ENCODE peak calls at places on chromosomes 12 and 14, in six cellular contexts. T is heart left ventricle, E is glutamatergic neuron, O is brain microvascular endothelial cell, X is adrenal gland, W is AG04450. Q is an unnamed sample.

GRCh38 chr14:34331728-34332623 is 130.1 kb downstream of the SPTSSA start:
- DNase-seq in O (peak), X (peak), T (peak), W (no peak), E (peak), Q (peak)

GRCh38 chr14:43697003-43697402 is 810.1 kb downstream of the FSCB start:
- DNase-seq in E (no peak), W (no peak), O (no peak), X (no peak), T (no peak), Q (no peak)

GRCh38 chr12:10501031-10501430 is 4.7 kb upstream of the EIF2S3B start:
- DNase-seq in X (no peak), T (no peak), W (no peak), O (no peak), E (no peak), Q (no peak)

GRCh38 chr14:60648169-60648933 is 926 bp downstream of the SIX1 start:
- DNase-seq in W (no peak), T (no peak), O (no peak), X (no peak), E (peak), Q (peak)

GRCh38 chr14:47227051-47227600 is 448.3 kb downstream of the MDGA2 start:
- DNase-seq in X (no peak), T (no peak), E (no peak), W (no peak), O (peak), Q (no peak)

GRCh38 chr12:42421844-42422779 is 96.1 kb downstream of the PPHLN1 start:
- DNase-seq in T (no peak), X (no peak), E (no peak), W (peak), O (peak), Q (no peak)

GRCh38 chr12:63420206-63420644 is 248.1 kb downstream of the DPY19L2 start:
- DNase-seq in O (peak), X (peak), W (peak), T (no peak), E (peak), Q (peak)

GRCh38 chr12:127108360-127109215 is 1158.4 kb upstream of the TMEM132C start:
- DNase-seq in X (peak), E (peak), O (peak), W (no peak), T (no peak), Q (peak)

GRCh38 chr12:113091506-113091905 is 35.0 kb downstream of the DTX1 start:
- DNase-seq in W (no peak), T (no peak), X (no peak), E (no peak), O (no peak), Q (no peak)

GRCh38 chr12:28909291-28909690 is 239.8 kb upstream of the FAR2 start:
- DNase-seq in O (peak), E (no peak), T (no peak), W (no peak), X (no peak), Q (no peak)

GRCh38 chr12:120077260-120077659 is 39.3 kb downstream of the RAB35 start:
- DNase-seq in E (no peak), O (no peak), W (no peak), T (no peak), X (no peak), Q (peak)

GRCh38 chr12:91397866-91398532 is 215.4 kb upstream of the DCN start:
- DNase-seq in T (no peak), O (no peak), W (no peak), X (no peak), E (no peak), Q (no peak)

GRCh38 chr14:22471545-22472121 is 117.4 kb downstream of the DAD1 start:
- DNase-seq in O (peak), X (peak), E (peak), T (peak), W (no peak), Q (peak)

GRCh38 chr12:106187155-106187789 is 48.5 kb upstream of the NUAK1 start:
- DNase-seq in X (no peak), E (no peak), T (no peak), W (no peak), O (no peak), Q (no peak)

GRCh38 chr12:102023343-102023930 is 38.4 kb downstream of the WASHC3 start:
- DNase-seq in E (no peak), W (peak), X (no peak), T (no peak), O (peak), Q (no peak)

GRCh38 chr12:103773109-103773905 is 67.7 kb downstream of the NT5DC3 start:
- DNase-seq in W (no peak), E (no peak), O (no peak), X (no peak), T (no peak), Q (no peak)

GRCh38 chr12:54352022-54352531 is 12.2 kb downstream of the GPR84 start:
- DNase-seq in X (peak), T (peak), O (no peak), E (peak), W (no peak), Q (peak)

GRCh38 chr12:56803750-56804149 is 40.6 kb downstream of the HSD17B6 start:
- DNase-seq in T (no peak), W (no peak), X (peak), O (no peak), E (no peak), Q (no peak)

GRCh38 chr12:124399622-124400021 is 104.7 kb downstream of the RFLNA start:
- DNase-seq in O (no peak), W (no peak), X (no peak), T (no peak), E (peak), Q (peak)

GRCh38 chr14:95527392-95528002 is 7.4 kb upstream of the GLRX5 start:
- DNase-seq in E (no peak), W (no peak), X (peak), T (no peak), O (peak), Q (no peak)

GRCh38 chr14:74411671-74412070 is 14.3 kb downstream of the SYNDIG1L start:
- DNase-seq in O (no peak), E (no peak), T (no peak), W (no peak), X (no peak), Q (no peak)

GRCh38 chr14:58598028-58598850 is 39.5 kb upstream of the DACT1 start:
- DNase-seq in O (no peak), X (no peak), T (no peak), E (no peak), W (no peak), Q (no peak)

GRCh38 chr14:102775855-102776760 is 1.1 kb upstream of the TRAF3 start:
- DNase-seq in E (no peak), T (no peak), X (peak), O (peak), W (no peak), Q (peak)

GRCh38 chr14:64220056-64220455 is 74.1 kb downstream of the ESR2 start:
- DNase-seq in E (no peak), T (no peak), W (no peak), X (peak), O (no peak), Q (no peak)

GRCh38 chr14:72518809-72519377 is 375.0 kb downstream of the DPF3 start:
- DNase-seq in X (no peak), O (no peak), E (no peak), W (no peak), T (no peak), Q (no peak)

GRCh38 chr14:23348297-23348655 is 4.4 kb downstream of the SLC22A17 start:
- DNase-seq in O (no peak), E (no peak), X (peak), W (no peak), T (no peak), Q (no peak)

GRCh38 chr12:27277846-27278260 is 33.8 kb downstream of the STK38L start:
- DNase-seq in E (no peak), O (peak), T (no peak), X (peak), W (peak), Q (no peak)

GRCh38 chr14:103724116-103724515 is 8.5 kb downstream of the ZFYVE21 start:
- DNase-seq in T (peak), E (no peak), W (no peak), X (peak), O (peak), Q (no peak)

GRCh38 chr12:50567926-50568325 is 63.1 kb downstream of the DIP2B start:
- DNase-seq in T (no peak), E (no peak), W (no peak), X (no peak), O (no peak), Q (no peak)

GRCh38 chr12:11652351-11653040 is 3.0 kb downstream of the ETV6 start:
- DNase-seq in X (peak), T (no peak), E (no peak), W (no peak), O (peak), Q (no peak)

GRCh38 chr12:122064034-122064777 is 14.3 kb upstream of the MLXIP start:
- DNase-seq in W (no peak), X (peak), O (peak), T (peak), E (peak), Q (peak)

GRCh38 chr12:47377414-47378221 is 297.9 kb upstream of the AMIGO2 start:
- DNase-seq in W (peak), T (peak), O (peak), E (no peak), X (peak), Q (no peak)

GRCh38 chr12:72790273-72790672 is 518.1 kb downstream of the TRHDE start:
- DNase-seq in W (no peak), E (no peak), O (no peak), X (no peak), T (no peak), Q (no peak)

GRCh38 chr14:94412671-94413638 is 24.6 kb upstream of the SERPINA1 start:
- DNase-seq in E (no peak), X (no peak), W (no peak), T (no peak), O (no peak), Q (peak)
- TF ChIP-seq CTCF in E (no peak), X (no peak), W (peak), T (no peak), O (peak), Q (peak)

DNA sequence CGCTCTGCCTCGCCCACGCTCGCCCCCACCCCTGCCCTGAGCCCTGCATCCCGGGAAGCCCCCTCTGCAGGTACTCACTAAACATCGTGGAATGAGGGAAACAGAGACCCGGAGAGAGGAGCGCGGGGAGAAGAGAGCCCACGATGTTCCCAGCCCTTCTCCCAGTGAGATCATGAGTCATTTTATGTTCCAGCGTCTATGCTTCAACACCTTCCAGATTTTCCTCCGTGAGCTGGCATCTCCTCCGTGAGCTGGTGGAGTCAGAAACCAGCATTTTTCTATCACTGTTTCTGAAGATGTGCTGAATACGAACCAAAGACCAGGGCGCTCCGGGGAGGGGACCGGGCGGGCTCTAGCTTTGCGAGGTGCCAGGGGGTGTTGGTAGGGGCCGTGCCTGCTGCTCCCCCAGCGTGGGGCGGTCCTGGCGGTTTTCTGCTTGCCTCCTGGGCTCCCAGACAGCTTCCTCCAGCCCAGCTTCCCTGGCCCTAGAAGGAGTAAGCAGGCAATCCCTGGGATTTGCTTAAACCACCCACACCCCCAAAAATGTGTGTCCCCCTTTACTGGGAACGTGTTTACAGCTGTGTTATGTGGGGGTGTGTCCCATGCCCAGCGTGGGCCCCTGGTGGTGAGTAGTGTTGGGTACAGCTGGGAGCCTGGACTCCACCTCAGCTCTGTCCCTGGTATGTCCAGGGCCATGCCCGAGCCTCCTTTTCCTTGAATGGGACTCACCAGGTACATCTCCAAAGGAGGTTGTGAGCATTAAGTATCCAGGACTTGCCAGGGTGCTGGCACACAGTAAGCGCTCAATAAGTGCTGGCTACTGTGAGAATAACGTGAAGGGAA is 74.2 kb downstream of the DIO3 start:
- DNase-seq in X (no peak), O (no peak), T (no peak), W (no peak), E (no peak), Q (no peak)
- TF ChIP-seq CTCF in X (no peak), O (peak), T (no peak), W (no peak), E (no peak), Q (peak)

GRCh38 chr12:110600254-110600653 is 13.7 kb upstream of the TCTN1 start:
- DNase-seq in W (no peak), T (no peak), E (no peak), X (no peak), O (no peak), Q (no peak)
- TF ChIP-seq CTCF in W (peak), T (peak), E (no peak), X (peak), O (peak), Q (peak)

GRCh38 chr12:108518101-108518715 is 3.1 kb downstream of the FICD start:
- DNase-seq in O (no peak), W (no peak), T (no peak), X (no peak), E (no peak), Q (peak)

GRCh38 chr12:108515916-108516315 is 839 bp downstream of the FICD start:
- DNase-seq in W (no peak), O (no peak), E (no peak), T (no peak), X (no peak), Q (peak)

GRCh38 chr12:108517288-108518100 is 2.4 kb downstream of the FICD start:
- DNase-seq in T (no peak), X (no peak), E (no peak), O (no peak), W (no peak), Q (peak)

GRCh38 chr12:108514973-108515814 is at the start of gene FICD:
- DNase-seq in T (peak), E (peak), X (peak), W (peak), O (peak), Q (peak)

GRCh38 chr12:108516511-108517275 is 1.6 kb downstream of the FICD start:
- DNase-seq in E (no peak), W (no peak), O (no peak), T (no peak), X (no peak), Q (peak)
- TF ChIP-seq CTCF in E (no peak), W (no peak), O (peak), T (no peak), X (no peak), Q (no peak)

GRCh38 chr14:68651652-68652432 is 141.0 kb downstream of the ZFP36L1 start:
- DNase-seq in O (no peak), W (peak), E (no peak), X (peak), T (no peak), Q (peak)
- TF ChIP-seq CTCF in O (no peak), W (no peak), E (no peak), X (no peak), T (no peak), Q (no peak)

GRCh38 chr12:114858388-114859146 is 174.6 kb upstream of the TBX3 start:
- DNase-seq in O (no peak), T (no peak), W (no peak), X (no peak), E (no peak), Q (peak)
- TF ChIP-seq CTCF in O (peak), T (no peak), W (no peak), X (peak), E (peak), Q (peak)

GRCh38 chr12:39503445-39503844 is 60.5 kb upstream of the KIF21A start:
- DNase-seq in X (no peak), O (peak), T (no peak), E (no peak), W (no peak), Q (no peak)
- TF ChIP-seq CTCF in X (no peak), O (peak), T (no peak), E (no peak), W (no peak), Q (peak)

GRCh38 chr12:111677186-111677585 is 8.6 kb downstream of the BRAP start:
- DNase-seq in T (no peak), X (no peak), O (no peak), E (no peak), W (no peak), Q (no peak)

GRCh38 chr12:111672822-111673381 is 12.9 kb downstream of the BRAP start:
- DNase-seq in W (no peak), O (no peak), X (no peak), E (no peak), T (no peak), Q (no peak)

GRCh38 chr12:111673503-111673902 is 12.3 kb downstream of the BRAP start:
- DNase-seq in W (no peak), E (no peak), X (no peak), O (peak), T (no peak), Q (no peak)
- TF ChIP-seq CTCF in W (peak), E (peak), X (peak), O (peak), T (peak), Q (peak)

Q was measured in endodermal cell.